ENCODE peak calls at places on chromosomes 16 and 17, in five cellular contexts. R is fibroblast of lung, I is heart left ventricle, G is dorsolateral prefrontal cortex, N is left lung. W is an unnamed sample.

GRCh38 chr16:24748242-24748641 is 18.8 kb downstream of the TNRC6A start:
- DNase-seq in I (peak), R (peak), G (no peak), N (no peak), W (no peak)

GRCh38 chr16:84603115-84603816 is 14.6 kb downstream of the COTL1 start:
- DNase-seq in G (no peak), I (peak), N (peak), R (peak), W (peak)

GRCh38 chr17:60109161-60109560 is 30.4 kb upstream of the HEATR6 start:
- DNase-seq in R (no peak), N (no peak), G (no peak), I (no peak), W (no peak)

GRCh38 chr16:67150058-67150832 is 553 bp downstream of the B3GNT9 start:
- DNase-seq in G (no peak), I (peak), N (no peak), R (peak), W (peak)

GRCh38 chr16:81517630-81518438 is 73.2 kb downstream of the CMIP start:
- DNase-seq in R (peak), I (no peak), G (no peak), N (no peak), W (no peak)

GRCh38 chr17:2475056-2475455 is 36.6 kb downstream of the METTL16 start:
- DNase-seq in I (no peak), N (no peak), G (no peak), R (no peak), W (no peak)

GRCh38 chr16:87580855-87581261 is 21.4 kb upstream of the JPH3 start:
- DNase-seq in I (no peak), N (no peak), R (peak), G (no peak), W (no peak)

GRCh38 chr17:74924250-74924948 is at the start of gene OTOP2:
- DNase-seq in G (no peak), R (no peak), I (no peak), N (peak), W (peak)

GRCh38 chr17:32523827-32524552 is 37.2 kb downstream of the CDK5R1 start:
- DNase-seq in I (no peak), N (no peak), R (no peak), G (no peak), W (no peak)

GRCh38 chr17:1298616-1299015 is 19.2 kb downstream of the TRARG1 start:
- DNase-seq in R (no peak), G (no peak), I (no peak), N (no peak), W (peak)

GRCh38 chr16:27632267-27632666 is 82.3 kb downstream of the KATNIP start:
- DNase-seq in I (no peak), G (no peak), N (no peak), R (no peak), W (no peak)

GRCh38 chr17:74740641-74741387 is 3.8 kb downstream of the RAB37 start:
- DNase-seq in N (no peak), I (no peak), G (no peak), R (no peak), W (no peak)

GRCh38 chr16:51762081-51762995 is 611.3 kb upstream of the SALL1 start:
- DNase-seq in I (peak), G (peak), N (peak), R (peak), W (peak)

GRCh38 chr16:84959784-84960417 is 51.4 kb downstream of the ZDHHC7 start:
- DNase-seq in G (no peak), I (no peak), N (no peak), R (no peak), W (no peak)

GRCh38 chr17:28612936-28613872 is 781 bp downstream of the RSKR start:
- DNase-seq in N (no peak), R (peak), I (no peak), G (peak), W (no peak)

GRCh38 chr16:29816694-29817441 is 916 bp downstream of the PAGR1 start:
- DNase-seq in R (peak), N (peak), G (no peak), I (peak), W (peak)

GRCh38 chr16:65079549-65079948 is 42.3 kb downstream of the CDH11 start:
- DNase-seq in N (no peak), I (no peak), G (no peak), R (no peak), W (no peak)

GRCh38 chr17:57203076-57203475 is 53.2 kb upstream of the MSI2 start:
- DNase-seq in G (no peak), N (no peak), I (no peak), R (no peak), W (no peak)

DNA sequence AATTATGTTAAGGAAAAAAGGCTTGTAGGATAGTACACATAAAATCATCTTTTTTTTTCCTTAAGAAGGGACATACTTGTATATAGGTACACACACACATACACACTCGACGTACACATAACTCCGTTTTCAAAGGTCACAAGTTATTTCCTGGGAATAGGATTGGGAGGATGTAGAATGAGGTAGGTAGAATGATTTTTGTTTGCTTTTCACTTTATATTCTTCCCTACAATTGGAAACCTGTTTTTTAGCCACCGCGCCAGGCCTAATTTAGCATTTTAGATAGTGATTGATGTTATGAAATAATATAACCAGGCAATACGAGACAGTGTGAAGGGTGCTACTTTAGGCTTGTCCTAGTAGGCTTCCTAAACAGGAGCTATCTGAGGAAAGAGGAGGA is 1.8 kb upstream of the HAPSTR1 start:
- DNase-seq in G (no peak), R (no peak), N (no peak), I (no peak), W (no peak)
- H3K27ac ChIP-seq in G (peak), R (no peak), N (peak), I (peak), W (peak)

DNA sequence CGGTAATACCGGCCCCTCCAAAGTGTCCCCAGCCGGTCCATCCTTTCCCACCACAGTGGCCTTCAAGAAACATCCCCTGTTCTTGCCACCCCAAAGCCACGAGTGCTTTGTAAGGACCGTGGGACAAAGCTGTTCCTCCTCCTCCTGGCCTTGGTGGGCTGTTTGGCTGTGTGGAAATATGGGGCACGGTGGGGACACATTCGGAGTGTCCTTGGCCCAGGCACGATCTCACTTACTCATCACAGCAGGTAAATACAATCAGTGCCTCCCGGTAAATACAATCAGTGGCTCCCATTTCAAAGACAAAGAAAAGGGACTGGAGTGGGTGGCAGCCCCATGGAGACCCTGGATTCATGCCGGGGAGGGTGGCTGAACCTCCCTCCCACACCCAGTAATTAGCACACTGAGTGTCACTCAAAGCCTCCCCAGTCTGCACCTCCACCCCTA is 10.4 kb downstream of the SCN4A start:
- DNase-seq in G (no peak), R (no peak), N (no peak), I (no peak), W (no peak)
- H3K4me3 ChIP-seq in G (no peak), R (no peak), N (no peak), I (no peak), W (no peak)

GRCh38 chr17:52120465-52120864 is 38.0 kb downstream of the CA10 start:
- DNase-seq in I (no peak), N (no peak), R (no peak), G (no peak), W (no peak)

GRCh38 chr17:52128721-52129120 is 29.8 kb downstream of the CA10 start:
- DNase-seq in G (no peak), R (no peak), I (no peak), N (no peak), W (no peak)

GRCh38 chr17:52124561-52124960 is 34.0 kb downstream of the CA10 start:
- DNase-seq in N (no peak), I (no peak), R (no peak), G (no peak), W (no peak)

GRCh38 chr17:52124993-52125392 is 33.5 kb downstream of the CA10 start:
- DNase-seq in N (no peak), I (no peak), R (no peak), G (no peak), W (no peak)
- TF ChIP-seq CTCF in N (no peak), I (no peak), R (no peak), G (no peak), W (no peak)

GRCh38 chr17:19381741-19382444 is 3.6 kb downstream of the MAPK7 start:
- DNase-seq in G (no peak), N (peak), I (no peak), R (no peak), W (no peak)

GRCh38 chr17:19384723-19385391 is 2.1 kb downstream of the MFAP4 start:
- DNase-seq in R (peak), I (peak), N (peak), G (no peak), W (peak)

GRCh38 chr17:19383681-19384470 is 3.1 kb downstream of the MFAP4 start:
- DNase-seq in R (no peak), N (peak), G (no peak), I (peak), W (no peak)

GRCh38 chr17:19381361-19381740 is 3.1 kb downstream of the MAPK7 start:
- DNase-seq in I (no peak), G (no peak), N (no peak), R (no peak), W (peak)

GRCh38 chr17:19382581-19383444 is 4.2 kb downstream of the MFAP4 start:
- DNase-seq in R (no peak), N (peak), I (peak), G (no peak), W (no peak)
- H3K27ac ChIP-seq in R (no peak), N (no peak), I (peak), G (no peak), W (no peak)

W was measured in upper lobe of right lung.